ENCODE peak calls at places on chromosomes 7 and 10, in ten cellular contexts. E is GM12891, A is globus pallidus, Y is fibroblast of mammary gland, P is fibroblast of pulmonary artery, F is NCI-H82, V is heart right ventricle, G is NAMALWA, O is HT1080, I is colonic mucosa. B is an unnamed sample.

GRCh38 chr7:94669773-94670495 is 14.0 kb upstream of the SGCE start:
- DNase-seq in F (no peak), I (no peak), E (no peak), O (no peak), P (no peak), G (no peak), V (no peak), A (no peak), Y (no peak), B (no peak)

GRCh38 chr10:94069884-94070283 is 76.2 kb downstream of the PLCE1 start:
- DNase-seq in E (no peak), V (no peak), I (no peak), A (no peak), G (no peak), F (no peak), P (peak), Y (no peak), O (no peak), B (no peak)

GRCh38 chr10:72081772-72082590 is 6.4 kb downstream of the SPOCK2 start:
- DNase-seq in A (no peak), I (peak), G (no peak), Y (no peak), V (no peak), O (no peak), E (no peak), P (no peak), F (peak), B (no peak)

GRCh38 chr7:44073664-44074348 is 8.4 kb upstream of the PGAM2 start:
- DNase-seq in I (peak), F (no peak), V (peak), P (peak), O (peak), G (peak), A (peak), Y (peak), E (peak), B (peak)

GRCh38 chr10:99369126-99369525 is 40.0 kb downstream of the CNNM1 start:
- DNase-seq in V (no peak), A (no peak), Y (peak), O (no peak), F (no peak), G (no peak), E (no peak), P (no peak), I (no peak), B (no peak)

GRCh38 chr7:70744414-70744942 is 387.5 kb upstream of the GALNT17 start:
- DNase-seq in I (no peak), G (no peak), O (no peak), F (no peak), Y (no peak), V (no peak), P (no peak), E (no peak), A (no peak), B (no peak)

GRCh38 chr10:9140373-9140772 is 1085.9 kb downstream of the GATA3 start:
- DNase-seq in O (no peak), F (peak), G (no peak), E (no peak), Y (no peak), P (no peak), A (no peak), V (no peak), I (no peak), B (no peak)

GRCh38 chr10:113058175-113058961 is 108.3 kb downstream of the TCF7L2 start:
- DNase-seq in G (no peak), V (no peak), Y (peak), E (no peak), I (peak), A (peak), O (no peak), F (peak), P (peak), B (peak)

GRCh38 chr10:75779276-75779675 is 347.9 kb downstream of the LRMDA start:
- DNase-seq in O (no peak), F (no peak), A (no peak), G (no peak), E (no peak), I (no peak), P (no peak), V (peak), Y (no peak), B (no peak)

GRCh38 chr7:107693396-107693795 is 32.8 kb downstream of the SLC26A4 start:
- DNase-seq in F (peak), E (no peak), V (no peak), O (no peak), P (peak), G (no peak), A (peak), I (no peak), Y (no peak), B (no peak)

GRCh38 chr10:44983895-44984278 is 5.3 kb upstream of the DEPP1 start:
- DNase-seq in A (no peak), F (no peak), E (no peak), G (no peak), I (no peak), O (no peak), V (no peak), P (no peak), Y (no peak), B (no peak)

GRCh38 chr10:6200588-6201510 is 1.9 kb upstream of the PFKFB3 start:
- DNase-seq in P (no peak), A (peak), F (peak), Y (peak), G (peak), I (peak), E (no peak), V (peak), O (no peak), B (no peak)

GRCh38 chr10:23099816-23100215 is 4.4 kb downstream of the MSRB2 start:
- DNase-seq in I (peak), Y (no peak), P (peak), A (no peak), G (no peak), V (no peak), E (no peak), O (peak), F (no peak), B (no peak)

GRCh38 chr10:57260175-57260574 is 899.1 kb upstream of the ZWINT start:
- DNase-seq in I (no peak), A (no peak), F (no peak), E (no peak), G (no peak), V (no peak), Y (no peak), O (peak), P (no peak), B (no peak)

GRCh38 chr10:43962346-43963191 is 313.9 kb upstream of the ZNF32 start:
- DNase-seq in O (no peak), Y (peak), I (peak), G (no peak), E (no peak), A (no peak), F (no peak), P (peak), V (peak), B (no peak)

GRCh38 chr10:43843331-43844101 is 194.8 kb upstream of the ZNF32 start:
- DNase-seq in V (no peak), G (no peak), O (peak), P (peak), A (peak), F (no peak), Y (peak), E (no peak), I (no peak), B (peak)

GRCh38 chr10:22437620-22438588 is 92.6 kb downstream of the SPAG6 start:
- DNase-seq in E (peak), V (peak), O (no peak), F (no peak), Y (no peak), P (peak), A (peak), G (no peak), I (no peak), B (peak)

GRCh38 chr7:139985811-139986210 is 76.9 kb downstream of the PARP12 start:
- DNase-seq in G (no peak), Y (no peak), V (no peak), F (no peak), E (no peak), O (no peak), A (no peak), I (no peak), P (no peak), B (no peak)

GRCh38 chr10:850093-850492 is 81.4 kb downstream of the LARP4B start:
- DNase-seq in P (no peak), A (no peak), I (no peak), O (no peak), V (no peak), E (no peak), G (no peak), F (no peak), Y (no peak), B (no peak)

GRCh38 chr7:3239291-3239691 is 61.8 kb upstream of the SDK1 start:
- DNase-seq in O (no peak), I (no peak), V (no peak), E (no peak), P (no peak), F (no peak), Y (no peak), A (peak), G (no peak), B (peak)

GRCh38 chr10:126090911-126091728 is 194.8 kb downstream of the FANK1 start:
- DNase-seq in G (no peak), F (no peak), V (no peak), E (no peak), Y (peak), O (peak), I (no peak), P (peak), A (no peak), B (no peak)

GRCh38 chr10:29734980-29735627 is 100.3 kb upstream of the SVIL start:
- DNase-seq in I (peak), A (no peak), F (peak), V (peak), P (peak), O (peak), Y (no peak), E (peak), G (no peak), B (no peak)

GRCh38 chr10:822661-823367 is 108.7 kb downstream of the LARP4B start:
- DNase-seq in Y (no peak), I (no peak), O (no peak), F (no peak), A (no peak), G (no peak), E (no peak), V (no peak), P (no peak), B (no peak)

GRCh38 chr10:110396284-110396651 is 91.5 kb upstream of the SMNDC1 start:
- DNase-seq in G (no peak), E (no peak), O (no peak), P (no peak), A (no peak), Y (no peak), V (no peak), F (no peak), I (no peak), B (no peak)

GRCh38 chr10:126658928-126659327 is 11.6 kb downstream of the C10orf90 start:
- DNase-seq in I (no peak), V (no peak), G (no peak), P (no peak), A (peak), E (no peak), O (no peak), Y (no peak), F (no peak), B (peak)

GRCh38 chr10:114239117-114239993 is at the start of gene VWA2:
- DNase-seq in O (no peak), F (no peak), P (no peak), I (peak), E (peak), G (no peak), A (no peak), Y (no peak), V (peak), B (no peak)

GRCh38 chr10:5165738-5166137 is 19.2 kb downstream of the AKR1C8 start:
- DNase-seq in F (no peak), E (no peak), Y (peak), G (no peak), O (no peak), A (no peak), V (no peak), I (no peak), P (peak), B (no peak)

GRCh38 chr7:10815546-10815945 is 158.1 kb upstream of the PHF14 start:
- DNase-seq in V (no peak), P (no peak), E (no peak), G (no peak), I (no peak), Y (no peak), O (no peak), A (no peak), F (no peak), B (no peak)

GRCh38 chr10:29713450-29713849 is 78.7 kb upstream of the SVIL start:
- DNase-seq in F (no peak), E (no peak), A (no peak), V (no peak), I (no peak), G (no peak), O (no peak), P (no peak), Y (no peak), B (no peak)

GRCh38 chr10:517236-517635 is 172.2 kb downstream of the DIP2C start:
- DNase-seq in O (no peak), F (no peak), A (no peak), E (no peak), Y (no peak), G (no peak), P (no peak), V (no peak), I (no peak), B (no peak)

GRCh38 chr7:101731502-101732084 is 85.8 kb upstream of the CUX1 start:
- DNase-seq in E (no peak), A (no peak), F (peak), Y (no peak), G (no peak), I (no peak), P (no peak), V (no peak), O (no peak), B (no peak)

GRCh38 chr7:129800901-129801300 is 151.9 kb downstream of the UBE2H start:
- DNase-seq in A (no peak), Y (no peak), P (no peak), O (no peak), V (no peak), G (no peak), I (no peak), E (no peak), F (no peak), B (no peak)

GRCh38 chr7:157517782-157518513 is 181.1 kb downstream of the DNAJB6 start:
- DNase-seq in G (no peak), O (no peak), V (no peak), F (no peak), E (no peak), I (no peak), A (no peak), Y (no peak), P (no peak), B (no peak)

GRCh38 chr7:49845626-49846025 is 72.2 kb downstream of the VWC2 start:
- DNase-seq in P (no peak), O (no peak), A (no peak), Y (no peak), E (no peak), G (no peak), F (no peak), V (no peak), I (no peak), B (no peak)

GRCh38 chr10:1661861-1662260 is 75.5 kb downstream of the ADARB2 start:
- DNase-seq in A (no peak), E (peak), Y (no peak), P (no peak), O (no peak), G (peak), V (no peak), F (no peak), I (no peak), B (no peak)

GRCh38 chr7:93757421-93757820 is 133.1 kb downstream of the TFPI2 start:
- DNase-seq in A (no peak), I (no peak), Y (peak), V (no peak), P (peak), G (no peak), O (peak), E (no peak), F (no peak), B (no peak)

GRCh38 chr10:128062331-128062730 is 63.9 kb downstream of the MKI67 start:
- DNase-seq in A (no peak), V (no peak), O (no peak), P (no peak), E (no peak), G (peak), F (no peak), I (no peak), Y (no peak), B (no peak)

GRCh38 chr10:49359349-49360231 is 36.3 kb downstream of the DRGX start:
- DNase-seq in A (no peak), F (peak), P (peak), E (no peak), Y (peak), I (no peak), O (peak), G (no peak), V (peak), B (no peak)

GRCh38 chr10:5364916-5365434 is at the start of gene UCN3:
- DNase-seq in Y (no peak), G (no peak), I (no peak), O (no peak), A (no peak), P (no peak), F (no peak), V (no peak), E (no peak), B (no peak)

B was measured in midbrain.